ENCODE peak calls at places on chromosomes 7 and 10, in four cellular contexts. One of them, this sample, is unnamed. For H3K9me3, the result is how much of the 10 kb centered on the place peaks cover.

GRCh38 chr10:110305767-110306451 is 1.2 kb upstream of the SMNDC1 start:
- DNase-seq in cardiac muscle cell: peak
- DNase-seq in left ventricle myocardium inferior: no peak
- DNase-seq in neural progenitor cell: peak
- DNase-seq in this sample: no peak

GRCh38 chr10:50605280-50606270 is 18.2 kb downstream of the SGMS1 start:
- DNase-seq in cardiac muscle cell: peak
- DNase-seq in left ventricle myocardium inferior: no peak
- DNase-seq in neural progenitor cell: no peak
- DNase-seq in this sample: peak

GRCh38 chr10:97713351-97713827 is at the start of gene MARVELD1:
- DNase-seq in cardiac muscle cell: peak
- DNase-seq in left ventricle myocardium inferior: peak
- DNase-seq in neural progenitor cell: peak
- DNase-seq in this sample: peak

GRCh38 chr7:75963383-75963995 is 30.9 kb downstream of the TMEM120A start:
- DNase-seq in cardiac muscle cell: peak
- DNase-seq in left ventricle myocardium inferior: no peak
- DNase-seq in neural progenitor cell: no peak
- DNase-seq in this sample: no peak

GRCh38 chr10:125093199-125093841 is 67.0 kb downstream of the CTBP2 start:
- DNase-seq in cardiac muscle cell: peak
- DNase-seq in left ventricle myocardium inferior: peak
- DNase-seq in neural progenitor cell: no peak
- DNase-seq in this sample: no peak

GRCh38 chr7:124497209-124497608 is 268.4 kb downstream of the GPR37 start:
- DNase-seq in cardiac muscle cell: peak
- DNase-seq in left ventricle myocardium inferior: no peak
- DNase-seq in neural progenitor cell: no peak
- DNase-seq in this sample: peak

GRCh38 chr10:98460837-98461499 is 14.2 kb upstream of the HPS1 start:
- DNase-seq in cardiac muscle cell: peak
- DNase-seq in left ventricle myocardium inferior: no peak
- DNase-seq in neural progenitor cell: no peak
- DNase-seq in this sample: peak

GRCh38 chr10:69421611-69422308 is 5.0 kb upstream of the TACR2 start:
- DNase-seq in cardiac muscle cell: no peak
- DNase-seq in left ventricle myocardium inferior: peak
- DNase-seq in neural progenitor cell: no peak
- DNase-seq in this sample: no peak

GRCh38 chr10:117754770-117755510 is 212.4 kb downstream of the EMX2 start:
- DNase-seq in cardiac muscle cell: no peak
- DNase-seq in left ventricle myocardium inferior: no peak
- DNase-seq in neural progenitor cell: no peak
- DNase-seq in this sample: no peak

GRCh38 chr7:80870806-80871205 is 48.0 kb downstream of the SEMA3C start:
- DNase-seq in cardiac muscle cell: no peak
- DNase-seq in left ventricle myocardium inferior: no peak
- DNase-seq in neural progenitor cell: peak
- DNase-seq in this sample: no peak

GRCh38 chr7:68314208-68314607 is 1284.1 kb upstream of the AUTS2 start:
- DNase-seq in cardiac muscle cell: no peak
- DNase-seq in left ventricle myocardium inferior: no peak
- DNase-seq in neural progenitor cell: no peak
- DNase-seq in this sample: no peak

GRCh38 chr10:119521443-119522204 is 20.9 kb downstream of the RGS10 start:
- DNase-seq in cardiac muscle cell: no peak
- DNase-seq in left ventricle myocardium inferior: no peak
- DNase-seq in neural progenitor cell: no peak
- DNase-seq in this sample: no peak

GRCh38 chr7:87231243-87231642 is 11.7 kb upstream of the TMEM243 start:
- DNase-seq in cardiac muscle cell: no peak
- DNase-seq in left ventricle myocardium inferior: peak
- DNase-seq in neural progenitor cell: no peak
- DNase-seq in this sample: peak

GRCh38 chr10:124566981-124567835 is 105.6 kb downstream of the LHPP start:
- DNase-seq in cardiac muscle cell: no peak
- DNase-seq in left ventricle myocardium inferior: no peak
- DNase-seq in neural progenitor cell: no peak
- DNase-seq in this sample: no peak

GRCh38 chr10:31774291-31774900 is 154.2 kb downstream of the ARHGAP12 start:
- DNase-seq in cardiac muscle cell: no peak
- DNase-seq in left ventricle myocardium inferior: no peak
- DNase-seq in neural progenitor cell: peak
- DNase-seq in this sample: no peak

GRCh38 chr7:117808273-117808868 is 64.9 kb downstream of the CTTNBP2 start:
- DNase-seq in cardiac muscle cell: peak
- DNase-seq in left ventricle myocardium inferior: peak
- DNase-seq in neural progenitor cell: peak
- DNase-seq in this sample: no peak

GRCh38 chr7:64515781-64516180 is 47.1 kb downstream of the ZNF680 start:
- DNase-seq in cardiac muscle cell: no peak
- DNase-seq in left ventricle myocardium inferior: no peak
- DNase-seq in neural progenitor cell: no peak
- DNase-seq in this sample: no peak

GRCh38 chr7:64509583-64509982 is 53.3 kb downstream of the ZNF680 start:
- DNase-seq in cardiac muscle cell: no peak
- DNase-seq in left ventricle myocardium inferior: no peak
- DNase-seq in neural progenitor cell: no peak
- DNase-seq in this sample: no peak

GRCh38 chr7:64516451-64516850 is 46.4 kb downstream of the ZNF680 start:
- DNase-seq in cardiac muscle cell: no peak
- DNase-seq in left ventricle myocardium inferior: no peak
- DNase-seq in neural progenitor cell: no peak
- DNase-seq in this sample: no peak

DNA sequence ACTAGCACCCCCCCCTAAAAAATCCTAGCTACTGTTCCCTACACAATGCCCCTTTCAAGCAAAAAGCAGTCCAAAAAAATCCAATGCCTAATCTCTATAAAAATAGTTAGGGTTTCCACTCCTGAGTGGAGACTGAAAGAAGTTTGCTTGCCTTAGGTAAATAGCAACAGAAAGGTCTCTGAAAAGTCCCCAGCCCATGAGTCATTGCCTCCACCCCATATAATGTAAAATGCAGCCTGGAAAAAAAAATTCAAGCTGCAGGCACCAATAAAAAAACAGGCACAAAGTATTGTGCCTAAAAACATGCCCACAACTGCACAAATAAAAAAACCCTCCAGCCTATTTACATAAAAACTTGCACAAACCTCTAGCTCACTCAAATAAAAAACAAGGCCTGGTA is 47.5 kb downstream of the ZNF680 start:
- DNase-seq in cardiac muscle cell: no peak
- DNase-seq in left ventricle myocardium inferior: no peak
- DNase-seq in neural progenitor cell: no peak
- DNase-seq in this sample: no peak
- H3K9me3 ChIP-seq in cardiac muscle cell: under half
- H3K9me3 ChIP-seq in left ventricle myocardium inferior: half or more
- H3K9me3 ChIP-seq in neural progenitor cell: under half
- H3K9me3 ChIP-seq in this sample: under half

GRCh38 chr10:112374724-112375541 is 1.0 kb downstream of the ACSL5 start:
- DNase-seq in cardiac muscle cell: peak
- DNase-seq in left ventricle myocardium inferior: no peak
- DNase-seq in neural progenitor cell: no peak
- DNase-seq in this sample: no peak
- H3K4me3 ChIP-seq in cardiac muscle cell: no peak
- H3K4me3 ChIP-seq in left ventricle myocardium inferior: peak
- H3K4me3 ChIP-seq in neural progenitor cell: no peak
- H3K4me3 ChIP-seq in this sample: no peak

DNA sequence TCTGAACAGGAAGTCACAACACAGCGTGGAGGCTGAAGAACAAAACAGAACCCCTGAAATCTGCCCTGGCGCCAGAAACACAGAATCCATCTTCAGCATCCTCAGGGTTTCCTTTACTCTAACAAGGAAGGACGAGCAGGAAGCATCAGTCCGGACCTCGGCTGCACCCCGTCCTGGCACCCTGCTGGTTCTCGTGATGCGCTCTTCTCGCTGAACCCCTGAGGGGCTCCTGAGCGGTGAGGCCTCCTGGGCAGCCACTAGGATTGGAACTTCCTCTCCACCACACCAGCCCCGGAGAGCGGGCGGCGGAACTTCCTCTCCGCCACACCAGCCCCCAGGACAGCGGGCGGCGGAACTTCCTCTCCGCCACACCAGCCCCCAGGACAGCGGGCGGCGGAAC is 461.9 kb downstream of the PTPRN2 start:
- DNase-seq in cardiac muscle cell: no peak
- DNase-seq in left ventricle myocardium inferior: no peak
- DNase-seq in neural progenitor cell: no peak
- DNase-seq in this sample: no peak
- H3K9me3 ChIP-seq in cardiac muscle cell: under half
- H3K9me3 ChIP-seq in left ventricle myocardium inferior: under half
- H3K9me3 ChIP-seq in neural progenitor cell: under half
- H3K9me3 ChIP-seq in this sample: under half

GRCh38 chr7:97305589-97305988 is 188.1 kb downstream of the SDHAF3 start:
- DNase-seq in cardiac muscle cell: no peak
- DNase-seq in left ventricle myocardium inferior: no peak
- DNase-seq in neural progenitor cell: no peak
- DNase-seq in this sample: no peak

DNA sequence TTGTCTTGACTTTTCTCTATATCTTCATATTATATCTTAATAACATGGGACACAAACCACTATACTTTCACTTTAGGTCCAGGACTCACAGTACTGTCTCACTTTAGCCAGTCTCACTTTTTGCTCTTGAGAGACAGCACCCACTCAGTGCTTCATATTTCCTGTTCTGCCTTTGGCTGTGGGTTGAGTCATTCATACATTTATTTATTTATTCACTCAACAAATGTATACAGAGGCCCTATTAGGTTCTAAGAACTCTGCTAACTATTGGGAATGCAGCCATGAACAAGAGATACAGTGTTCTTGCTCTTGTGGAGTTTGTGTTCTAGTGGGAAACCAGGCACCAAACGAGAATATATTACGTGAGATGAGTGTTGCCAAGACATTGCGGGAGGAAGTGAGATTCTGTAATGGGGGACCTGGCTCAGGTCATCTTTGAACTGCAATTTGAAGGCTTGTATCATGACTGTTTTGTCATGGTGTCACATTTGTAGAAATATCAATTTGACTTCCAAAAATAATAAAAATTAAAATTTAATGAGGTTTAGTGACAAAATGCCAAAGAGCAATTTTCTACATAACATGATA is 190.1 kb downstream of the SDHAF3 start:
- DNase-seq in cardiac muscle cell: no peak
- DNase-seq in left ventricle myocardium inferior: no peak
- DNase-seq in neural progenitor cell: no peak
- DNase-seq in this sample: no peak
- H3K4me3 ChIP-seq in cardiac muscle cell: no peak
- H3K4me3 ChIP-seq in left ventricle myocardium inferior: no peak
- H3K4me3 ChIP-seq in neural progenitor cell: no peak
- H3K4me3 ChIP-seq in this sample: no peak

DNA sequence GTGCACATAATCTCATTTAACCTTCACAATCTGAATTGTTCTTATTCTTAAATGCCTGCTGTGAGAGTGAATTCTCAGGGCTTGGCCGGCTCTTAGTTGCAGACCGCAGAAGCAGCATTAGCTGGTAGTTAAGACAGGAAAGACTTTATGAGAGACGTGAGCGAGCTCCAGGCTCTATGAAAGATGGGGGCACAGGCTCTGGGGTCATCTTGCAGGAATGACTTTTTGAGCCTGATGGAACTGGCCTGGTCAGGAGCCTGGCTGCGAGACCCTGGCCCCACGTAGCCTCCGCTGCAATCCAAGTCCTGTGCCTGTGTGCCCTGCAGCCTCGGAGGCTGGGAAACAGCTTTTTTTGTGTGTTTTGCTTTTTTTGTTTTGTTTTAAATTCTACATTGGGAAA is 958.8 kb upstream of the ZNF722 start:
- DNase-seq in cardiac muscle cell: no peak
- DNase-seq in left ventricle myocardium inferior: no peak
- DNase-seq in neural progenitor cell: no peak
- DNase-seq in this sample: no peak
- H3K9me3 ChIP-seq in cardiac muscle cell: under half
- H3K9me3 ChIP-seq in left ventricle myocardium inferior: under half
- H3K9me3 ChIP-seq in neural progenitor cell: half or more
- H3K9me3 ChIP-seq in this sample: under half

GRCh38 chr7:102069913-102070629 is 216.6 kb upstream of the SH2B2 start:
- DNase-seq in cardiac muscle cell: no peak
- DNase-seq in left ventricle myocardium inferior: no peak
- DNase-seq in neural progenitor cell: peak
- DNase-seq in this sample: no peak

GRCh38 chr7:102066476-102066875 is 220.2 kb upstream of the SH2B2 start:
- DNase-seq in cardiac muscle cell: no peak
- DNase-seq in left ventricle myocardium inferior: no peak
- DNase-seq in neural progenitor cell: no peak
- DNase-seq in this sample: no peak

GRCh38 chr7:102065226-102065625 is 221.4 kb upstream of the SH2B2 start:
- DNase-seq in cardiac muscle cell: no peak
- DNase-seq in left ventricle myocardium inferior: no peak
- DNase-seq in neural progenitor cell: no peak
- DNase-seq in this sample: no peak

GRCh38 chr7:102072003-102072402 is 214.7 kb upstream of the SH2B2 start:
- DNase-seq in cardiac muscle cell: no peak
- DNase-seq in left ventricle myocardium inferior: no peak
- DNase-seq in neural progenitor cell: no peak
- DNase-seq in this sample: no peak

GRCh38 chr7:102068846-102069245 is 217.8 kb upstream of the SH2B2 start:
- DNase-seq in cardiac muscle cell: no peak
- DNase-seq in left ventricle myocardium inferior: no peak
- DNase-seq in neural progenitor cell: no peak
- DNase-seq in this sample: no peak
- H3K4me3 ChIP-seq in cardiac muscle cell: no peak
- H3K4me3 ChIP-seq in left ventricle myocardium inferior: no peak
- H3K4me3 ChIP-seq in neural progenitor cell: no peak
- H3K4me3 ChIP-seq in this sample: no peak

GRCh38 chr7:32516551-32517082 is 21.3 kb downstream of the AVL9 start:
- DNase-seq in cardiac muscle cell: no peak
- DNase-seq in left ventricle myocardium inferior: no peak
- DNase-seq in neural progenitor cell: no peak
- DNase-seq in this sample: no peak
- H3K9me3 ChIP-seq in cardiac muscle cell: under half
- H3K9me3 ChIP-seq in left ventricle myocardium inferior: under half
- H3K9me3 ChIP-seq in neural progenitor cell: under half
- H3K9me3 ChIP-seq in this sample: under half

GRCh38 chr7:98641646-98642489 is 24.8 kb downstream of the NPTX2 start:
- DNase-seq in cardiac muscle cell: no peak
- DNase-seq in left ventricle myocardium inferior: no peak
- DNase-seq in neural progenitor cell: no peak
- DNase-seq in this sample: no peak

GRCh38 chr7:98643232-98643985 is 26.3 kb downstream of the NPTX2 start:
- DNase-seq in cardiac muscle cell: no peak
- DNase-seq in left ventricle myocardium inferior: no peak
- DNase-seq in neural progenitor cell: no peak
- DNase-seq in this sample: no peak

GRCh38 chr7:98640375-98640774 is 23.3 kb downstream of the NPTX2 start:
- DNase-seq in cardiac muscle cell: no peak
- DNase-seq in left ventricle myocardium inferior: no peak
- DNase-seq in neural progenitor cell: no peak
- DNase-seq in this sample: no peak

GRCh38 chr7:98638853-98639252 is 21.8 kb downstream of the NPTX2 start:
- DNase-seq in cardiac muscle cell: no peak
- DNase-seq in left ventricle myocardium inferior: no peak
- DNase-seq in neural progenitor cell: no peak
- DNase-seq in this sample: no peak
- H3K4me3 ChIP-seq in cardiac muscle cell: no peak
- H3K4me3 ChIP-seq in left ventricle myocardium inferior: no peak
- H3K4me3 ChIP-seq in neural progenitor cell: no peak
- H3K4me3 ChIP-seq in this sample: no peak